ENCODE peak calls at places on chromosomes 5 and 9, in seven cellular contexts. L is esophagus muscularis mucosa, A is right atrium auricular region, W is cardiac muscle cell, G is T-helper 2 cell, H is HS-5, V is NCI-H82. E is an unnamed sample.

GRCh38 chr5:73189816-73190451 is 16.9 kb downstream of the TMEM174 start:
- DNase-seq in L (no peak), A (no peak), W (no peak), G (no peak), H (peak; percentile 22), V (peak; percentile 55), E (no peak)

GRCh38 chr5:60287174-60287771 is 393.7 kb upstream of the PDE4D start:
- DNase-seq in L (no peak), A (no peak), W (peak; percentile 79), G (no peak), H (no peak), V (peak; percentile 88), E (peak; percentile 61)

GRCh38 chr5:107500840-107501239 is 169.9 kb downstream of the EFNA5 start:
- DNase-seq in L (no peak), A (no peak), W (no peak), G (no peak), H (no peak), V (no peak), E (no peak)

GRCh38 chr9:132694144-132694543 is 23.9 kb downstream of the GTF3C4 start:
- DNase-seq in L (no peak), A (no peak), W (no peak), G (no peak), H (no peak), V (peak; percentile 40), E (no peak)

GRCh38 chr9:6230037-6230778 is 14.6 kb downstream of the IL33 start:
- DNase-seq in L (no peak), A (no peak), W (no peak), G (no peak), H (peak; percentile 75), V (no peak), E (peak; percentile 49)

GRCh38 chr5:52690236-52690685 is 97.5 kb upstream of the ITGA1 start:
- DNase-seq in L (no peak), A (no peak), W (no peak), G (no peak), H (no peak), V (no peak), E (no peak)

GRCh38 chr5:55530669-55531068 is 4.1 kb downstream of the PLPP1 start:
- DNase-seq in L (peak; percentile 72), A (no peak), W (no peak), G (no peak), H (no peak), V (no peak), E (peak; percentile 77)

GRCh38 chr9:107337676-107338590 is 54.9 kb downstream of the RAD23B start:
- DNase-seq in L (no peak), A (no peak), W (no peak), G (no peak), H (no peak), V (peak; percentile 18), E (no peak)

GRCh38 chr9:94867281-94867841 is 140.9 kb downstream of the AOPEP start:
- DNase-seq in L (no peak), A (peak; percentile 86), W (peak; percentile 88), G (no peak), H (peak; percentile 34), V (peak; percentile 46), E (no peak)

GRCh38 chr9:34457266-34458012 is 931 bp downstream of the FAM219A start:
- DNase-seq in L (no peak), A (peak; percentile 86), W (peak; percentile 58), G (no peak), H (no peak), V (peak; percentile 65), E (peak; percentile 86)

GRCh38 chr9:92064711-92065110 is 50.5 kb downstream of the SPTLC1 start:
- DNase-seq in L (no peak), A (no peak), W (no peak), G (no peak), H (no peak), V (no peak), E (no peak)

GRCh38 chr9:70805953-70806352 is 315.5 kb downstream of the TRPM3 start:
- DNase-seq in L (no peak), A (no peak), W (no peak), G (no peak), H (no peak), V (no peak), E (no peak)

GRCh38 chr5:59348189-59348588 is 545.3 kb downstream of the PDE4D start:
- DNase-seq in L (no peak), A (no peak), W (no peak), G (no peak), H (no peak), V (no peak), E (no peak)